ENCODE peak calls at places on chromosomes 3 and 15, in six cellular contexts. A is left ventricle myocardium inferior; H is dorsolateral prefrontal cortex; N is K562; V is CD8-positive, alpha-beta T cell; P is heart left ventricle. J is an unnamed sample.

GRCh38 chr3:118199044-118199443 is 835.6 kb downstream of the IGSF11 start:
- DNase-seq in H (no peak), P (no peak), N (no peak), A (no peak), V (no peak), J (no peak)

GRCh38 chr3:39668420-39668819 is 141.0 kb upstream of the MYRIP start:
- DNase-seq in P (no peak), H (no peak), N (peak), A (no peak), V (no peak), J (peak)

GRCh38 chr3:194267744-194268658 is 83.1 kb downstream of the CPN2 start:
- DNase-seq in A (peak), H (no peak), N (no peak), P (peak), V (no peak), J (no peak)

GRCh38 chr15:79157631-79158592 is 67.3 kb upstream of the RASGRF1 start:
- DNase-seq in A (no peak), V (no peak), P (no peak), H (no peak), N (no peak), J (no peak)

GRCh38 chr3:43958005-43958770 is 267.4 kb downstream of the ABHD5 start:
- DNase-seq in P (no peak), N (no peak), H (no peak), A (no peak), V (no peak), J (no peak)

GRCh38 chr3:190807719-190808375 is 54.6 kb downstream of the GMNC start:
- DNase-seq in H (no peak), P (peak), A (peak), V (no peak), N (no peak), J (no peak)

GRCh38 chr3:144652573-144652972 is 681.0 kb downstream of the DIPK2A start:
- DNase-seq in A (no peak), P (no peak), V (no peak), N (no peak), H (no peak), J (no peak)

GRCh38 chr15:81023483-81024264 is 23.0 kb downstream of the TLNRD1 start:
- DNase-seq in A (peak), H (peak), P (peak), V (no peak), N (peak), J (no peak)

GRCh38 chr3:71786551-71786950 is 1.6 kb upstream of the PROK2 start:
- DNase-seq in N (no peak), H (no peak), V (no peak), A (no peak), P (no peak), J (no peak)

GRCh38 chr3:191237045-191237882 is 38.2 kb downstream of the OSTN start:
- DNase-seq in P (no peak), N (no peak), V (no peak), H (no peak), A (no peak), J (no peak)

GRCh38 chr3:178320481-178321352 is 215.5 kb upstream of the KCNMB2 start:
- DNase-seq in V (no peak), A (peak), N (no peak), H (no peak), P (peak), J (no peak)

GRCh38 chr15:64009241-64009640 is 37.0 kb downstream of the DAPK2 start:
- DNase-seq in P (peak), N (no peak), H (no peak), V (no peak), A (peak), J (no peak)

GRCh38 chr3:113211370-113212154 is at the start of gene BOC:
- DNase-seq in H (no peak), P (peak), N (no peak), A (peak), V (no peak), J (peak)

GRCh38 chr3:27559835-27560234 is 75.7 kb upstream of the SLC4A7 start:
- DNase-seq in P (peak), V (no peak), A (peak), N (no peak), H (no peak), J (no peak)

GRCh38 chr3:45105855-45106655 is 40.1 kb downstream of the CDCP1 start:
- DNase-seq in A (no peak), N (peak), V (peak), P (no peak), H (no peak), J (peak)

GRCh38 chr3:37994639-37994972 is 4.0 kb downstream of the VILL start:
- DNase-seq in A (no peak), N (no peak), P (no peak), H (no peak), V (no peak), J (no peak)

GRCh38 chr3:46423588-46423987 is 16.5 kb downstream of the CCRL2 start:
- DNase-seq in P (no peak), V (no peak), H (no peak), A (no peak), N (no peak), J (no peak)

GRCh38 chr3:72448858-72449257 is 399.4 kb downstream of the SHQ1 start:
- DNase-seq in A (no peak), N (peak), P (no peak), H (no peak), V (no peak), J (no peak)

GRCh38 chr3:137812018-137812417 is 47.9 kb downstream of the SOX14 start:
- DNase-seq in N (no peak), P (no peak), H (no peak), V (no peak), A (no peak), J (no peak)

GRCh38 chr3:107222927-107223326 is 154.3 kb upstream of the CCDC54 start:
- DNase-seq in H (no peak), N (no peak), V (no peak), P (no peak), A (no peak), J (peak)

GRCh38 chr3:43796041-43796596 is 105.4 kb downstream of the ABHD5 start:
- DNase-seq in V (no peak), H (no peak), A (no peak), P (no peak), N (no peak), J (no peak)

GRCh38 chr3:27721717-27722564 is at the start of gene EOMES:
- DNase-seq in H (no peak), N (no peak), P (peak), V (peak), A (no peak), J (no peak)

GRCh38 chr15:43521419-43521818 is 4.0 kb downstream of the MAP1A start:
- DNase-seq in P (no peak), V (no peak), A (no peak), N (no peak), H (no peak), J (no peak)

GRCh38 chr3:20747736-20748135 is 561.7 kb upstream of the SGO1 start:
- DNase-seq in V (no peak), P (no peak), A (no peak), H (no peak), N (no peak), J (no peak)

GRCh38 chr3:37862219-37862711 is 585 bp downstream of the CTDSPL start:
- DNase-seq in N (peak), V (no peak), P (peak), H (peak), A (peak), J (no peak)

GRCh38 chr3:40035177-40035576 is 225.8 kb downstream of the MYRIP start:
- DNase-seq in A (no peak), N (no peak), V (no peak), P (no peak), H (no peak), J (no peak)

GRCh38 chr3:10968390-10968789 is 24.2 kb upstream of the SLC6A1 start:
- DNase-seq in P (no peak), A (no peak), H (peak), V (no peak), N (no peak), J (no peak)

GRCh38 chr3:66593978-66594377 is 93.2 kb upstream of the LRIG1 start:
- DNase-seq in N (no peak), H (no peak), A (no peak), P (no peak), V (no peak), J (no peak)

GRCh38 chr3:25428003-25428861 is at the start of gene RARB:
- DNase-seq in V (no peak), P (peak), N (peak), A (peak), H (peak), J (peak)

GRCh38 chr3:123758081-123758564 is 126.0 kb downstream of the MYLK start:
- DNase-seq in H (no peak), N (no peak), V (no peak), P (no peak), A (no peak), J (peak)

GRCh38 chr15:69300129-69300588 is 1.4 kb downstream of the PAQR5 start:
- DNase-seq in P (no peak), H (no peak), N (no peak), V (no peak), A (no peak), J (no peak)

GRCh38 chr3:141507392-141508066 is 20.7 kb downstream of the RASA2 start:
- DNase-seq in V (no peak), N (no peak), A (no peak), H (no peak), P (no peak), J (no peak)

GRCh38 chr15:73142802-73143762 is 90.8 kb downstream of the NEO1 start:
- DNase-seq in H (no peak), P (no peak), V (no peak), N (no peak), A (no peak), J (no peak)

GRCh38 chr3:195895900-195896360 is 12.4 kb downstream of the TNK2 start:
- DNase-seq in N (peak), V (peak), A (peak), P (peak), H (peak), J (peak)
- H3K4me3 ChIP-seq in N (peak), V (peak), A (peak), P (peak), H (peak), J (peak)

GRCh38 chr3:58150800-58151199 is 60.0 kb downstream of the DNASE1L3 start:
- DNase-seq in V (no peak), N (no peak), A (no peak), H (no peak), P (no peak), J (no peak)
- H3K4me3 ChIP-seq in V (no peak), N (no peak), A (no peak), H (no peak), P (no peak), J (no peak)

GRCh38 chr3:100525753-100526612 is 33.6 kb downstream of the TMEM45A start:
- DNase-seq in H (no peak), V (no peak), N (no peak), P (no peak), A (no peak), J (peak)

GRCh38 chr3:100523050-100523760 is 30.8 kb downstream of the TMEM45A start:
- DNase-seq in N (no peak), P (no peak), A (no peak), H (no peak), V (no peak), J (no peak)

GRCh38 chr3:100521439-100521845 is 29.0 kb downstream of the TMEM45A start:
- DNase-seq in P (no peak), V (no peak), H (no peak), A (no peak), N (no peak), J (no peak)

GRCh38 chr3:100518983-100519382 is 26.6 kb downstream of the TMEM45A start:
- DNase-seq in P (no peak), H (no peak), A (no peak), V (no peak), N (no peak), J (no peak)

GRCh38 chr3:100522125-100522524 is 29.7 kb downstream of the TMEM45A start:
- DNase-seq in P (no peak), V (no peak), H (no peak), N (no peak), A (no peak), J (no peak)
- H3K4me3 ChIP-seq in P (no peak), V (no peak), H (no peak), N (no peak), A (no peak), J (no peak)

GRCh38 chr15:77143606-77144005 is 72.7 kb upstream of the TSPAN3 start:
- DNase-seq in H (no peak), V (no peak), P (no peak), A (no peak), N (no peak), J (no peak)
- H3K4me3 ChIP-seq in H (no peak), V (no peak), P (no peak), A (no peak), N (no peak), J (no peak)

GRCh38 chr15:89814112-89814742 is 425 bp downstream of the ANPEP start:
- DNase-seq in H (no peak), N (no peak), V (no peak), P (no peak), A (peak), J (no peak)

GRCh38 chr15:89812126-89812846 is 2.4 kb downstream of the ANPEP start:
- DNase-seq in N (no peak), V (no peak), P (peak), A (peak), H (no peak), J (no peak)

GRCh38 chr15:89810837-89811236 is 3.8 kb downstream of the ANPEP start:
- DNase-seq in H (no peak), V (no peak), P (no peak), A (no peak), N (no peak), J (no peak)

GRCh38 chr15:89813381-89814111 is 1.1 kb downstream of the ANPEP start:
- DNase-seq in P (no peak), V (no peak), N (no peak), A (no peak), H (no peak), J (no peak)

DNA sequence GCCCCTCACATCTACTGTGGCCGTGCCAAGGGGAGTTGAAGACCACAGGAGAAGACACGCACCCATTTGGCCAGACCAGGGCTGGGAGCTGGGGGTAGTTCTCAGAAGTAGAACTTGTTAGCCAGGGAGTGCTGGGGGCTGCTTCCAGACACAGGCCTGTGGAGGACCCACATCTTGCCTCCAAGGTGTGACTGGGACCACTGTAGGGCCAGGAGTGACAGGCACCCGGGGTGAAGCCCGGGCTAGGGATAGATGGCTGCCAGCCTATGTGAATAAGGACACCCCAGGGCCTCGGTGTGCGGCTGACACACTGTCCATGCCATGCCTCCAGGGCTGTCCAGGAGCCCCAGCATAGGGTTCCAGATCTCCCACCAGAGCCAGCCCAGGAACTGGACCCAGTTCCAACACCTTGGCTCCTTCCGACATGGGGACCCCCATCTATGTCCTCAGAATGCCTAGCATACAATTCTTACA is 1.8 kb downstream of the ANPEP start:
- DNase-seq in A (no peak), V (no peak), N (no peak), H (no peak), P (no peak), J (no peak)
- H3K4me3 ChIP-seq in A (peak), V (no peak), N (no peak), H (no peak), P (no peak), J (no peak)

J was measured in SJSA1.